ENCODE peak calls at places on chromosomes 16 and 17, in seven cellular contexts. M, A, W, X, K, R and L are unnamed samples.

GRCh38 chr17:46191332-46192210 is 1.7 kb downstream of the KANSL1 start:
- DNase-seq in R (no peak), A (peak), X (peak), K (no peak), W (peak), M (no peak), L (peak)

GRCh38 chr16:74448990-74449389 is 27.7 kb upstream of the CLEC18B start:
- DNase-seq in M (no peak), X (no peak), K (peak), R (peak), W (peak), A (peak), L (peak)

GRCh38 chr16:81715358-81716196 is 63.5 kb upstream of the PLCG2 start:
- DNase-seq in K (no peak), X (no peak), R (no peak), M (peak), A (no peak), W (no peak), L (no peak)

GRCh38 chr17:28871056-28871579 is 16.3 kb downstream of the ERAL1 start:
- DNase-seq in M (peak), W (no peak), X (no peak), A (no peak), K (no peak), R (no peak), L (no peak)

GRCh38 chr17:40548491-40548981 is 16.7 kb downstream of the CCR7 start:
- DNase-seq in K (no peak), R (no peak), X (no peak), W (no peak), M (no peak), A (no peak), L (no peak)

GRCh38 chr17:74231846-74232713 is 18.7 kb downstream of the TTYH2 start:
- DNase-seq in W (no peak), X (no peak), R (no peak), M (no peak), A (no peak), K (no peak), L (no peak)

GRCh38 chr17:76077582-76078110 is 1.3 kb upstream of the ZACN start:
- DNase-seq in M (no peak), K (no peak), X (no peak), A (no peak), R (no peak), W (no peak), L (no peak)

GRCh38 chr17:42266918-42267766 is 9.0 kb downstream of the STAT5B start:
- DNase-seq in M (no peak), K (no peak), X (no peak), W (no peak), A (no peak), R (peak), L (peak)

GRCh38 chr17:2347805-2348685 is 10.7 kb downstream of the SGSM2 start:
- DNase-seq in X (peak), K (no peak), R (peak), M (no peak), W (peak), A (no peak), L (peak)

GRCh38 chr17:37043201-37043600 is 94.4 kb downstream of the AATF start:
- DNase-seq in R (no peak), A (no peak), W (no peak), K (no peak), M (no peak), X (no peak), L (no peak)
- TF ChIP-seq CTCF in R (no peak), A (no peak), W (no peak), K (no peak), M (no peak), X (no peak), L (no peak)

GRCh38 chr16:22144520-22144919 is 17.8 kb upstream of the SDR42E2 start:
- DNase-seq in X (no peak), K (no peak), R (no peak), M (no peak), A (no peak), W (no peak), L (no peak)

GRCh38 chr16:22138482-22138881 is 23.8 kb upstream of the SDR42E2 start:
- DNase-seq in X (no peak), A (no peak), R (no peak), K (no peak), W (no peak), M (no peak), L (no peak)

GRCh38 chr16:22139732-22140131 is 22.6 kb upstream of the SDR42E2 start:
- DNase-seq in W (no peak), R (no peak), K (no peak), X (no peak), A (no peak), M (no peak), L (no peak)

GRCh38 chr16:22139008-22139407 is 23.3 kb upstream of the SDR42E2 start:
- DNase-seq in M (no peak), K (no peak), R (no peak), W (no peak), A (no peak), X (no peak), L (no peak)

GRCh38 chr16:22141746-22142145 is 20.6 kb upstream of the SDR42E2 start:
- DNase-seq in W (peak), M (no peak), K (no peak), A (no peak), X (no peak), R (peak), L (peak)
- TF ChIP-seq CTCF in W (no peak), M (peak), K (peak), A (no peak), X (peak), R (peak), L (peak)

GRCh38 chr17:65588194-65588808 is 26.9 kb upstream of the AXIN2 start:
- DNase-seq in K (no peak), R (no peak), W (no peak), X (no peak), A (no peak), M (no peak), L (no peak)
- TF ChIP-seq CTCF in K (no peak), R (no peak), W (no peak), X (no peak), A (no peak), M (no peak), L (no peak)

DNA sequence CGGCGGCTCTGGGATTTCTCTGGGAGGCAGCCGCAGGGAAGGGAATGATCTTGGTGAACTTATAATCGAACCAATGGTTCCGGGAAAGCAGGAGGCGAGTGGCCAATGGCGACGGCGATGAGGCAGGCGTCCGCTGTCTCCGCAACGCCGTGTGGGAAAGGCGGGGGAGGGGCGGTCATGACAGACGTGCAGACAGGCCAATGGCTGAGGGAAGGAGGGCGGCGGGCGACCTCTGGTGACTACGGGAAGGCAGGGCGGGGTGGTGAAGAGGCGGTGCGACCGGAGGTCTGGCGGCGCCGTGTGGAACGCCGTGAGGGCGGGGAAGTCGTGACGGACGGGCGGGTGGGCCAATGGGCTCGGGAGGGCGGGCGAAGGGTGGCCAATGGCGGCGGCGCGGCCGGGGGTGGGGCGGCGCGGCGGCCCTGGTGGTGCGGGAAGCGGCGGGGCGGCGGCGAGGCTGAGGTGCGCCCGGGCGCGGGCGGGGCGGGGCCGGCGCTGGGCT is at the start of gene RAB40C:
- DNase-seq in X (peak), W (peak), R (peak), K (peak), A (peak), M (peak), L (peak)
- TF ChIP-seq CTCF in X (no peak), W (no peak), R (no peak), K (no peak), A (no peak), M (peak), L (peak)

GRCh38 chr16:71441348-71441781 is 489 bp downstream of the TLE7 start:
- DNase-seq in X (no peak), R (no peak), A (no peak), M (no peak), W (no peak), K (no peak), L (no peak)
- TF ChIP-seq CTCF in X (peak), R (no peak), A (no peak), M (no peak), W (no peak), K (no peak), L (peak)

DNA sequence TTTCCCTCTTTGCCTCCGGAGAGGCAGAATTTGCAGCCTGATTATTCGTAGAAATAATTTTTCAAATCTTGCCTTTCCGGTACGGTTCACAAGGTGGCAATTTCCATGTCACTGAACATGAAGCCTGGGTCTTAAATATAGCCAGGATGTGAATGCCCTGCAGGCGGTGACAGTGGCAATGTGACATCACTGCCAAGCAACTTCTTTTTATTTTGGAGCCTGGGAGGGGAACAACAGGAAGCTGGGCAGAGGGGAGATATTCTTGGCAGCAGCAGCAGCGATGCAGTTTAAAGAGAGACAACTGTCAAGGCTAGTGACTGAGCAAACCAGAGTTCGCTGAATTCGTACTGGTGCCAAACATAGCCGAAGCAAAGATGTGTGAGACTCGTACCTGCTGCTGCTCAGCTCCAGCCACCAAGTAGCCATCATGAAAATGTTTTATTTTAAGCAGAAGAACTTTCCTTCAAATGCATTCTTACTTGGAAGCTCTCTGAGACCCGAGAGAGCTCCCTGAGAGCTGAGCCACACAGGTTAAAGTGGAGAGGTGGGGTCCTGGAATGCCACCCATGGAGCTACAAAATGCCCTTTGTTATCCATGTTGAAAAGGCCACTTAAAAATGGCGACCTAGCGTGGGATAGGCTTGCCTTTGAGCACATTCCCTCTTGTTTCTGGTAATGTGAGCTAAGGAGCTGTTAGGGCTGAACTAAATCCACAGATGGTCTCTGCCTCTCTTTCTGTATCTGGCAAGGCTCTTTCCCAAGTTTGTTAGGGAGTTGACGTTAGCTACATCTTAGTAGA is 171.3 kb downstream of the SNX29 start:
- DNase-seq in M (no peak), A (no peak), X (no peak), R (no peak), K (no peak), W (no peak), L (no peak)
- TF ChIP-seq CTCF in M (no peak), A (no peak), X (no peak), R (no peak), K (no peak), W (no peak), L (no peak)

DNA sequence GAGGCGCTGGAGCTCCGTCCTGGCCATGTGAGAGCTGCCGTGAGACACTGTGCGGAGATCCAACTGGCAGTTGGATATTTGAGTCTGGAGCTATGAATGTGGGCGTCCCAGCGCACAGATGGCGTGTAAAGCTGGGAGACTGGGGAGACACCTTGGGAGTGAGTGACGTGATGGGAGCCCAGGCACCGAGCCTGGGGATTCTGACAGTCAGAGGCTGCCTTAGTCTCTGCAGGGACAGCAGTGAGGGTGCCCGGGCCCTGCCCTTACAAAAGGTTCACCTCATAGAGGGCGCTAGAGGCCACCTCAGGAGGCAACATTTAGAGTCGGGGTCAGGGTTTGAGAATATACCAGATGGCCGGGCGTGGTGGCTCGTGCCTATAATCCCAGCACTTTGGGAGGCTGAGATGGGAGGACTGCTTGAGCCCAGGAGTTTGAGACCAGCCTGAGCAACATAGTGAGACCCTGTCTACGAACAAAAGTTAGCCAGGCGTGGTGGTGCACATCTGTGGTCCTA is 194.1 kb upstream of the GSE1 start:
- DNase-seq in R (no peak), M (no peak), K (no peak), W (no peak), X (no peak), A (no peak), L (no peak)
- TF ChIP-seq CTCF in R (no peak), M (no peak), K (no peak), W (no peak), X (no peak), A (no peak), L (peak)

DNA sequence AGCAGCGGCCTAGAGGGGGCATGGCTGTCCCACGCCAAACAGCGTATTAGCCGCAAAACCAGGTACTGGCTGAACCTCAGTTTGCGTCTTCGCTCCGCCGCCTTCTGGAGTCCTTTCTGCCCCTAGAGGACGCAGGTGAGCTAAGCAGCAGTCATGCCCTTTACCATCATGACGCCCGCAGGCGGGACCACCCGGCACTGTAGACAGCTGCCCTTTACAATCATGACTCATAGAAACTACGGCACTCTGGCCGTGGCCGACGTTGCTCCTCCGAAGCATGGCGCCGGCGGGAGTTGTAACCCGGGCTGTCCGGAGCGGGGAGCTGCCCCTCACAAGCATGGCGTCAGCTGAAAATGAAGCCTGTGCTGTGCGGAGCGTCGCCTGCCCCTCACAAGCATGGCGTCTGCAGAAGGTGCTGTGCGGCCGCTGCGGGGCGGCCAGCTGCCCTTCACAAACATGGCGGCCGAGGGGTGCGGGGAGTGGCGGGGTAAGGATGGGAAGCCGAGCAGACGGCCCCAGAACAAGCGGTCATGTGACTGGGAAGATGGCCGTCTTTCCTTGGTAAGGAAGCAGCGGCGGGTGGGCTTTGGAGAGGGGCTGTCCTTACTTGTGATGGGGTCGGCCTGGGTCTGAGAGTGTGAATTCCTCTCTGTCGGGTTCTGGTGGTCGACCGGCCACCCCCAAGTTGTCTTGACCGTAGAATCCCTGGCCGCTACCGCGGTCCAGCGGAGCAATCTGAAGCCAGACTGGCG is at the start of gene VPS35L:
- DNase-seq in R (peak), K (peak), W (peak), M (peak), X (peak), A (peak), L (peak)
- TF ChIP-seq CTCF in R (peak), K (peak), W (peak), M (peak), X (peak), A (peak), L (peak)

GRCh38 chr16:54952195-54952594 is 21.5 kb downstream of the IRX5 start:
- DNase-seq in W (no peak), R (no peak), A (no peak), M (no peak), K (no peak), X (no peak), L (no peak)

GRCh38 chr16:54962045-54962444 is 31.4 kb downstream of the IRX5 start:
- DNase-seq in K (no peak), A (no peak), M (no peak), R (no peak), X (no peak), W (no peak), L (no peak)

GRCh38 chr16:54955757-54956156 is 25.1 kb downstream of the IRX5 start:
- DNase-seq in A (no peak), K (no peak), R (no peak), W (no peak), M (no peak), X (no peak), L (no peak)

GRCh38 chr16:54954220-54954619 is 23.6 kb downstream of the IRX5 start:
- DNase-seq in R (no peak), X (no peak), M (no peak), W (no peak), K (no peak), A (no peak), L (no peak)

DNA sequence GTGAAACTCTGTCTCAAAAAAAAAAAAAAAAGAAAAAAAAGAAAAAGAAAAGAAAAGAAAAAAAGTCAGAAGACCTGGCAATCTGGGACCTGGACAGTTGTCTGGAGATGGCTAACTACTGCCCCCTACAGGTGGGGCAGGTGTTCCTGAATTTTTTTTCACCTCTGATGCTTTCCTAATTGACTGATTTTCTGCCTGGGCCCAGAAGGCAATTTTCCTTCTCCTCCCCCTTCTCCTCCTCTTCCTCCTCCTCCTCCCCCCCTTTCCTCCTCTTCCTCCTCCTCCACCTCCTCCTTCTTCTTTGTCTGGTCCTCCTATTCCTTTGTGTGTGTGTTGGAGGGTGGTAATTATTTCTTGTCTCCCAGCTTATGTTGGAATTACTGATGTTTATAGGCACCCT is 26.7 kb downstream of the IRX5 start:
- DNase-seq in W (peak), A (no peak), K (no peak), M (no peak), R (peak), X (peak), L (no peak)
- TF ChIP-seq CTCF in W (peak), A (no peak), K (peak), M (peak), R (peak), X (peak), L (peak)